ENCODE peak calls at places on chromosomes 5 and 9, in six cellular contexts. One of them, this sample, is unnamed. For H3K9me3, the result is how much of the 10 kb centered on the place peaks cover.

GRCh38 chr9:134365791-134366222 is 39.6 kb downstream of the RXRA start:
- DNase-seq in esophagus squamous epithelium: no peak
- DNase-seq in right atrium auricular region: peak
- DNase-seq in transverse colon: peak
- DNase-seq in lung: no peak
- DNase-seq in hepatocyte: peak
- DNase-seq in this sample: no peak

GRCh38 chr5:175885813-175886212 is 14.4 kb downstream of the CPLX2 start:
- DNase-seq in transverse colon: no peak
- DNase-seq in right atrium auricular region: no peak
- DNase-seq in lung: no peak
- DNase-seq in esophagus squamous epithelium: no peak
- DNase-seq in hepatocyte: no peak
- DNase-seq in this sample: no peak

GRCh38 chr9:129183495-129184308 is 5.6 kb upstream of the IER5L start:
- DNase-seq in lung: no peak
- DNase-seq in transverse colon: peak
- DNase-seq in hepatocyte: peak
- DNase-seq in esophagus squamous epithelium: no peak
- DNase-seq in right atrium auricular region: no peak
- DNase-seq in this sample: no peak

GRCh38 chr5:173321886-173322285 is 6.3 kb downstream of the STC2 start:
- DNase-seq in transverse colon: no peak
- DNase-seq in right atrium auricular region: no peak
- DNase-seq in lung: no peak
- DNase-seq in esophagus squamous epithelium: no peak
- DNase-seq in hepatocyte: no peak
- DNase-seq in this sample: no peak

GRCh38 chr5:34652916-34653315 is 3.2 kb upstream of the RAI14 start:
- DNase-seq in hepatocyte: no peak
- DNase-seq in right atrium auricular region: no peak
- DNase-seq in esophagus squamous epithelium: no peak
- DNase-seq in transverse colon: no peak
- DNase-seq in lung: no peak
- DNase-seq in this sample: no peak

GRCh38 chr5:139783436-139783955 is 12.1 kb upstream of the PSD2 start:
- DNase-seq in right atrium auricular region: no peak
- DNase-seq in esophagus squamous epithelium: no peak
- DNase-seq in hepatocyte: no peak
- DNase-seq in lung: no peak
- DNase-seq in transverse colon: no peak
- DNase-seq in this sample: no peak

GRCh38 chr9:90175257-90175656 is 467.4 kb downstream of the DIRAS2 start:
- DNase-seq in hepatocyte: no peak
- DNase-seq in transverse colon: no peak
- DNase-seq in esophagus squamous epithelium: no peak
- DNase-seq in lung: no peak
- DNase-seq in right atrium auricular region: no peak
- DNase-seq in this sample: no peak

GRCh38 chr5:126525630-126526245 is 69.3 kb downstream of the ALDH7A1 start:
- DNase-seq in esophagus squamous epithelium: no peak
- DNase-seq in right atrium auricular region: peak
- DNase-seq in hepatocyte: no peak
- DNase-seq in transverse colon: peak
- DNase-seq in lung: peak
- DNase-seq in this sample: peak

GRCh38 chr5:35430381-35431162 is 187.1 kb upstream of the SPEF2 start:
- DNase-seq in hepatocyte: peak
- DNase-seq in transverse colon: no peak
- DNase-seq in lung: no peak
- DNase-seq in esophagus squamous epithelium: no peak
- DNase-seq in right atrium auricular region: no peak
- DNase-seq in this sample: no peak

GRCh38 chr9:26812217-26812616 is 80.4 kb downstream of the CAAP1 start:
- DNase-seq in lung: no peak
- DNase-seq in esophagus squamous epithelium: no peak
- DNase-seq in right atrium auricular region: no peak
- DNase-seq in hepatocyte: no peak
- DNase-seq in transverse colon: no peak
- DNase-seq in this sample: no peak

GRCh38 chr5:13412040-13412595 is 532.4 kb downstream of the DNAH5 start:
- DNase-seq in esophagus squamous epithelium: no peak
- DNase-seq in right atrium auricular region: no peak
- DNase-seq in lung: no peak
- DNase-seq in transverse colon: no peak
- DNase-seq in hepatocyte: no peak
- DNase-seq in this sample: no peak

GRCh38 chr9:94800424-94801117 is 74.1 kb downstream of the AOPEP start:
- DNase-seq in hepatocyte: no peak
- DNase-seq in right atrium auricular region: no peak
- DNase-seq in esophagus squamous epithelium: no peak
- DNase-seq in transverse colon: no peak
- DNase-seq in lung: no peak
- DNase-seq in this sample: no peak

GRCh38 chr9:91680129-91680528 is 256.5 kb upstream of the NFIL3 start:
- DNase-seq in esophagus squamous epithelium: no peak
- DNase-seq in transverse colon: no peak
- DNase-seq in right atrium auricular region: peak
- DNase-seq in hepatocyte: no peak
- DNase-seq in lung: no peak
- DNase-seq in this sample: no peak

GRCh38 chr9:74645007-74645639 is 148.0 kb downstream of the RORB start:
- DNase-seq in esophagus squamous epithelium: no peak
- DNase-seq in transverse colon: no peak
- DNase-seq in lung: no peak
- DNase-seq in hepatocyte: peak
- DNase-seq in right atrium auricular region: no peak
- DNase-seq in this sample: no peak

GRCh38 chr5:149841844-149842793 is 102.5 kb downstream of the PDE6A start:
- DNase-seq in transverse colon: no peak
- DNase-seq in right atrium auricular region: no peak
- DNase-seq in lung: no peak
- DNase-seq in hepatocyte: no peak
- DNase-seq in esophagus squamous epithelium: no peak
- DNase-seq in this sample: no peak

GRCh38 chr5:155546075-155546474 is 532.5 kb downstream of the KIF4B start:
- DNase-seq in esophagus squamous epithelium: no peak
- DNase-seq in hepatocyte: no peak
- DNase-seq in lung: no peak
- DNase-seq in transverse colon: no peak
- DNase-seq in right atrium auricular region: no peak
- DNase-seq in this sample: no peak

GRCh38 chr9:35756275-35756742 is 2.2 kb upstream of the MSMP start:
- DNase-seq in right atrium auricular region: peak
- DNase-seq in hepatocyte: peak
- DNase-seq in lung: peak
- DNase-seq in transverse colon: peak
- DNase-seq in esophagus squamous epithelium: no peak
- DNase-seq in this sample: peak

GRCh38 chr9:134662143-134662876 is 20.7 kb downstream of the COL5A1 start:
- DNase-seq in hepatocyte: peak
- DNase-seq in lung: no peak
- DNase-seq in right atrium auricular region: peak
- DNase-seq in esophagus squamous epithelium: no peak
- DNase-seq in transverse colon: peak
- DNase-seq in this sample: no peak

GRCh38 chr5:169805527-169805934 is 168.5 kb downstream of the DOCK2 start:
- DNase-seq in hepatocyte: no peak
- DNase-seq in right atrium auricular region: no peak
- DNase-seq in esophagus squamous epithelium: no peak
- DNase-seq in lung: no peak
- DNase-seq in transverse colon: no peak
- DNase-seq in this sample: no peak

GRCh38 chr9:89481161-89481915 is 16.6 kb downstream of the SEMA4D start:
- DNase-seq in esophagus squamous epithelium: no peak
- DNase-seq in hepatocyte: no peak
- DNase-seq in transverse colon: peak
- DNase-seq in lung: no peak
- DNase-seq in right atrium auricular region: no peak
- DNase-seq in this sample: no peak

GRCh38 chr9:12878342-12878978 is 103.6 kb downstream of the LURAP1L start:
- DNase-seq in hepatocyte: no peak
- DNase-seq in transverse colon: no peak
- DNase-seq in lung: no peak
- DNase-seq in esophagus squamous epithelium: no peak
- DNase-seq in right atrium auricular region: no peak
- DNase-seq in this sample: no peak

GRCh38 chr9:72292184-72292787 is 72.7 kb downstream of the ZFAND5 start:
- DNase-seq in right atrium auricular region: no peak
- DNase-seq in transverse colon: no peak
- DNase-seq in lung: no peak
- DNase-seq in esophagus squamous epithelium: no peak
- DNase-seq in hepatocyte: peak
- DNase-seq in this sample: peak

GRCh38 chr9:37030591-37030939 is 3.5 kb downstream of the PAX5 start:
- DNase-seq in hepatocyte: no peak
- DNase-seq in esophagus squamous epithelium: no peak
- DNase-seq in right atrium auricular region: no peak
- DNase-seq in lung: no peak
- DNase-seq in transverse colon: no peak
- DNase-seq in this sample: no peak

GRCh38 chr5:68710514-68710913 is 383.3 kb upstream of the SLC30A5 start:
- DNase-seq in right atrium auricular region: no peak
- DNase-seq in hepatocyte: no peak
- DNase-seq in esophagus squamous epithelium: no peak
- DNase-seq in lung: no peak
- DNase-seq in transverse colon: no peak
- DNase-seq in this sample: no peak

GRCh38 chr5:112682621-112683061 is 55.0 kb upstream of the APC start:
- DNase-seq in transverse colon: no peak
- DNase-seq in right atrium auricular region: no peak
- DNase-seq in esophagus squamous epithelium: no peak
- DNase-seq in lung: no peak
- DNase-seq in hepatocyte: no peak
- DNase-seq in this sample: no peak

GRCh38 chr5:18281947-18282557 is 647.8 kb downstream of the TAF11L14 start:
- DNase-seq in lung: no peak
- DNase-seq in hepatocyte: peak
- DNase-seq in transverse colon: no peak
- DNase-seq in esophagus squamous epithelium: no peak
- DNase-seq in right atrium auricular region: no peak
- DNase-seq in this sample: no peak

GRCh38 chr9:129109952-129110739 is 447 bp downstream of the CRAT start:
- DNase-seq in hepatocyte: peak
- DNase-seq in esophagus squamous epithelium: no peak
- DNase-seq in lung: peak
- DNase-seq in transverse colon: peak
- DNase-seq in right atrium auricular region: peak
- DNase-seq in this sample: peak

DNA sequence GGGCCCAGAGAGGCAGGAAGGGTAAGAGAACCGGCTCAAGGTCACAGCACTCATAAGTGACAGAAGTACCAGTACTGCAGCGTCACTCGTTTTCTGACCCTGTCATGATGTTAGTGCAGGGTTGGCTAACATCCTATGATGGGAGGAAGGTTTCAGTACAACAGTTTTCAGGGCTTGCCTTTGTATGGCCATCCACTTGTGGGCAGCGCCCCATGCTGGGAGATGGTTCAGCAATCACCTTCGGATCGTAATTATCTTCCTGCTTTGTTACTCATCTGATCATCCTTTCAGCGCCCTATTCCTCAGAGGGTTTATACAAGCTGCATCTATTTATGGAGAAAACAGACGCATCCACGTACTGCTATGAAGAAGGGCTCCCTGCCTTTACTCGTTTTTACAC is 2.4 kb downstream of the MAP1B start:
- DNase-seq in esophagus squamous epithelium: no peak
- DNase-seq in transverse colon: no peak
- DNase-seq in hepatocyte: peak
- DNase-seq in lung: no peak
- DNase-seq in right atrium auricular region: no peak
- DNase-seq in this sample: no peak
- H3K4me3 ChIP-seq in esophagus squamous epithelium: peak
- H3K4me3 ChIP-seq in transverse colon: no peak
- H3K4me3 ChIP-seq in hepatocyte: peak
- H3K4me3 ChIP-seq in lung: no peak
- H3K4me3 ChIP-seq in right atrium auricular region: peak
- H3K4me3 ChIP-seq in this sample: peak

GRCh38 chr5:1241509-1242080 is 16.4 kb downstream of the SLC6A18 start:
- DNase-seq in transverse colon: no peak
- DNase-seq in right atrium auricular region: no peak
- DNase-seq in esophagus squamous epithelium: no peak
- DNase-seq in hepatocyte: no peak
- DNase-seq in lung: no peak
- DNase-seq in this sample: no peak
- H3K9me3 ChIP-seq in transverse colon: under half
- H3K9me3 ChIP-seq in right atrium auricular region: under half
- H3K9me3 ChIP-seq in esophagus squamous epithelium: under half
- H3K9me3 ChIP-seq in hepatocyte: under half
- H3K9me3 ChIP-seq in lung: under half
- H3K9me3 ChIP-seq in this sample: under half

GRCh38 chr5:141388661-141389060 is 1.2 kb downstream of the PCDHGB4 start:
- DNase-seq in esophagus squamous epithelium: no peak
- DNase-seq in right atrium auricular region: no peak
- DNase-seq in transverse colon: no peak
- DNase-seq in hepatocyte: no peak
- DNase-seq in lung: no peak
- DNase-seq in this sample: no peak

GRCh38 chr5:141389153-141390042 is 1.9 kb downstream of the PCDHGB4 start:
- DNase-seq in lung: no peak
- DNase-seq in right atrium auricular region: no peak
- DNase-seq in transverse colon: no peak
- DNase-seq in esophagus squamous epithelium: no peak
- DNase-seq in hepatocyte: no peak
- DNase-seq in this sample: no peak

GRCh38 chr5:141398608-141399007 is 861 bp downstream of the PCDHGB5 start:
- DNase-seq in right atrium auricular region: no peak
- DNase-seq in transverse colon: no peak
- DNase-seq in hepatocyte: no peak
- DNase-seq in lung: no peak
- DNase-seq in esophagus squamous epithelium: no peak
- DNase-seq in this sample: no peak

GRCh38 chr5:141393267-141393666 is 834 bp downstream of the PCDHGA8 start:
- DNase-seq in transverse colon: no peak
- DNase-seq in right atrium auricular region: no peak
- DNase-seq in lung: no peak
- DNase-seq in hepatocyte: no peak
- DNase-seq in esophagus squamous epithelium: no peak
- DNase-seq in this sample: no peak

GRCh38 chr5:141392429-141393198 is at the start of gene PCDHGA8:
- DNase-seq in hepatocyte: no peak
- DNase-seq in right atrium auricular region: no peak
- DNase-seq in lung: no peak
- DNase-seq in esophagus squamous epithelium: no peak
- DNase-seq in transverse colon: no peak
- DNase-seq in this sample: no peak
- H3K4me3 ChIP-seq in hepatocyte: no peak
- H3K4me3 ChIP-seq in right atrium auricular region: no peak
- H3K4me3 ChIP-seq in lung: no peak
- H3K4me3 ChIP-seq in esophagus squamous epithelium: no peak
- H3K4me3 ChIP-seq in transverse colon: no peak
- H3K4me3 ChIP-seq in this sample: no peak

DNA sequence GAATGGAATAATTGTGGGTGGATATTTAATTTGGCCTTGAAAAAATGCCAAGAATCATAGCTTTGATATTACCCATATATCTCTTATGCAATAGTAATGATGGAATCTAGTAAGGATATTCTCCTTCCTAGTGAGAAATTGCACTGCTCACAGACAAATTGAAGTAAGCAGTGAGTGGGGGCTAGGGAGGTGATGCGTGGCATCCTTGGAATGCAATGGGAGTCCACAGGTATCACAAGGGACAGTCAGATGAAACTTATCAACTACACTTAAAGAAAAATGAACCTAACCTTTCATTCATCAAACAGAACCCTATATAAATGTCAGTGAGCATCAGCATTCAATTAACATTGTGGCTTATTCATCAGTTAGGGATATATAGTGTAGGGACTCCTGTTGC is 57.8 kb downstream of the IZUMO3 start:
- DNase-seq in hepatocyte: no peak
- DNase-seq in transverse colon: no peak
- DNase-seq in lung: no peak
- DNase-seq in right atrium auricular region: no peak
- DNase-seq in esophagus squamous epithelium: no peak
- DNase-seq in this sample: no peak
- H3K9me3 ChIP-seq in hepatocyte: under half
- H3K9me3 ChIP-seq in transverse colon: under half
- H3K9me3 ChIP-seq in lung: under half
- H3K9me3 ChIP-seq in right atrium auricular region: under half
- H3K9me3 ChIP-seq in esophagus squamous epithelium: under half
- H3K9me3 ChIP-seq in this sample: under half